ENCODE peak calls at places on chromosomes 3 and 15, in nine cellular contexts. P is transverse colon; F is neural progenitor cell; O is BJ; R is stomach; J is effector memory CD4-positive, alpha-beta T cell; C is tibial artery; W is fibroblast of lung; Y is pancreas. L is an unnamed sample. For H3K36me3, the result is how much of the 10 kb centered on the place peaks cover.

GRCh38 chr15:76799760-76800159 is 105.4 kb downstream of the SCAPER start:
- DNase-seq in P (no peak), F (no peak), O (no peak), R (no peak), J (no peak), C (no peak), W (peak), Y (no peak), L (no peak)

GRCh38 chr15:101122806-101123205 is 129.0 kb downstream of the CHSY1 start:
- DNase-seq in P (no peak), F (no peak), O (no peak), R (no peak), J (no peak), C (no peak), W (no peak), Y (no peak), L (no peak)

GRCh38 chr15:35141743-35142356 is 56.8 kb upstream of the NANOGP8 start:
- DNase-seq in P (no peak), F (no peak), O (peak), R (no peak), J (no peak), C (no peak), W (peak), Y (no peak), L (no peak)

GRCh38 chr3:60456180-60456579 is 795.1 kb downstream of the FHIT start:
- DNase-seq in P (no peak), F (no peak), O (no peak), R (no peak), J (no peak), C (no peak), W (no peak), Y (no peak), L (no peak)

GRCh38 chr15:48336940-48337339 is 5.7 kb downstream of the DUT start:
- DNase-seq in P (no peak), F (peak), O (no peak), R (no peak), J (no peak), C (no peak), W (peak), Y (no peak), L (no peak)

GRCh38 chr3:49020335-49021212 is 1.3 kb upstream of the NDUFAF3 start:
- DNase-seq in P (peak), F (peak), O (no peak), R (peak), J (no peak), C (peak), W (no peak), Y (peak), L (peak)

GRCh38 chr3:195010551-195011100 is 260.3 kb downstream of the XXYLT1 start:
- DNase-seq in P (no peak), F (no peak), O (no peak), R (peak), J (no peak), C (no peak), W (no peak), Y (no peak), L (no peak)

GRCh38 chr15:57382222-57382621 is 5.9 kb downstream of the CGNL1 start:
- DNase-seq in P (no peak), F (no peak), O (no peak), R (peak), J (no peak), C (no peak), W (no peak), Y (peak), L (no peak)

GRCh38 chr3:4045756-4046155 is 246.5 kb downstream of the LRRN1 start:
- DNase-seq in P (no peak), F (no peak), O (no peak), R (no peak), J (no peak), C (no peak), W (no peak), Y (no peak), L (no peak)

GRCh38 chr15:41585140-41586047 is 26.4 kb downstream of the TYRO3 start:
- DNase-seq in P (peak), F (peak), O (no peak), R (peak), J (no peak), C (no peak), W (peak), Y (peak), L (peak)

GRCh38 chr15:88894348-88894818 is 961 bp downstream of the HAPLN3 start:
- DNase-seq in P (peak), F (peak), O (no peak), R (peak), J (peak), C (peak), W (peak), Y (peak), L (peak)

GRCh38 chr15:50880221-50880620 is 28.3 kb upstream of the AP4E1 start:
- DNase-seq in P (no peak), F (no peak), O (no peak), R (no peak), J (no peak), C (no peak), W (no peak), Y (no peak), L (no peak)

GRCh38 chr15:100997442-100997841 is 78.3 kb downstream of the LRRK1 start:
- DNase-seq in P (no peak), F (no peak), O (peak), R (no peak), J (no peak), C (no peak), W (peak), Y (no peak), L (no peak)

GRCh38 chr3:182904164-182904563 is 76.2 kb downstream of the DCUN1D1 start:
- DNase-seq in P (no peak), F (no peak), O (no peak), R (no peak), J (no peak), C (no peak), W (no peak), Y (no peak), L (no peak)
- H3K36me3 ChIP-seq in P (under half), F (under half), O (under half), R (half or more), J (under half), C (half or more), W (under half), Y (under half), L (under half)

GRCh38 chr3:120599211-120599610 is 3.1 kb downstream of the NDUFB4 start:
- DNase-seq in P (no peak), F (no peak), O (no peak), R (no peak), J (no peak), C (no peak), W (no peak), Y (no peak), L (no peak)

GRCh38 chr3:120596116-120596852 is at the start of gene NDUFB4:
- DNase-seq in P (peak), F (peak), O (peak), R (peak), J (peak), C (peak), W (peak), Y (peak), L (peak)

GRCh38 chr3:120595788-120596115 is 384 bp upstream of the NDUFB4 start:
- DNase-seq in P (no peak), F (no peak), O (no peak), R (no peak), J (no peak), C (no peak), W (no peak), Y (no peak), L (no peak)

GRCh38 chr3:120597445-120598049 is 1.4 kb downstream of the NDUFB4 start:
- DNase-seq in P (no peak), F (no peak), O (no peak), R (no peak), J (no peak), C (no peak), W (no peak), Y (no peak), L (no peak)

GRCh38 chr3:120596853-120597223 is 702 bp downstream of the NDUFB4 start:
- DNase-seq in P (no peak), F (no peak), O (no peak), R (no peak), J (no peak), C (no peak), W (no peak), Y (no peak), L (no peak)
- H3K4me3 ChIP-seq in P (peak), F (peak), O (peak), R (peak), J (peak), C (peak), W (peak), Y (peak), L (peak)

DNA sequence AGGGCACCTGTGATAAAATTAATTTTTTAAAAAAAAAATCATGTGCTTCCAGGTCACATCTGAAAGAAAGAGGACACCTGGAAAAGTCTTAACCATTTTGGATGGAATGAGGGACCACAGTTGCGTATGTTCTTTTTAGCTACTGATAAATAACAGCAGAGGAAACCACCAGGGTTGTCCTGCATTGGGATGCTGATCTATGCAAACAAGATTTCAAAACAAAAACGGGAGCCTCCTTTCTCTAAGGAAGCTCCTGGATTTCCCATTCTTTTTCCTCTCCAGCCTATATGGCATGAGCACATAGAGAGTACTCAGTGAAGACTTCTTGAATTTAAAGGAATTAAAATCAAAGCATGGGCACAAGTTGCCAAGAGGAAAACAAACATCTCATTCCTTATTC is 145.6 kb upstream of the THBS1 start:
- DNase-seq in P (no peak), F (no peak), O (no peak), R (no peak), J (no peak), C (no peak), W (no peak), Y (no peak), L (no peak)
- H3K36me3 ChIP-seq in P (under half), F (under half), O (under half), R (under half), J (under half), C (under half), W (under half), Y (under half), L (under half)

DNA sequence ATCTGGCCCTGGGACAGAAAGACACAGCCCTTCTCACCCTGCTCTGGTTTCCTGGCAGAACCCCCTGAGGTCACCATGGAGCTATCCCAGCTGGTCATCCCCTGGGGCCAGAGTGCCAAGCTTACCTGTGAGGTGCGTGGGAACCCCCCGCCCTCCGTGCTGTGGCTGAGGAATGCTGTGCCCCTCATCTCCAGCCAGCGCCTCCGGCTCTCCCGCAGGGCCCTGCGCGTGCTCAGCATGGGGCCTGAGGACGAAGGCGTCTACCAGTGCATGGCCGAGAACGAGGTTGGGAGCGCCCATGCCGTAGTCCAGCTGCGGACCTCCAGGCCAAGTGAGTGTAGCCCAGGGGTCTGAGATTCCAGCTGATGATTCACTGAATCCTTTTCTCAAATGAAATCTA is 61.7 kb downstream of the BOC start:
- DNase-seq in P (no peak), F (no peak), O (no peak), R (no peak), J (no peak), C (no peak), W (no peak), Y (no peak), L (no peak)
- H3K4me3 ChIP-seq in P (no peak), F (no peak), O (no peak), R (no peak), J (no peak), C (no peak), W (no peak), Y (no peak), L (no peak)

DNA sequence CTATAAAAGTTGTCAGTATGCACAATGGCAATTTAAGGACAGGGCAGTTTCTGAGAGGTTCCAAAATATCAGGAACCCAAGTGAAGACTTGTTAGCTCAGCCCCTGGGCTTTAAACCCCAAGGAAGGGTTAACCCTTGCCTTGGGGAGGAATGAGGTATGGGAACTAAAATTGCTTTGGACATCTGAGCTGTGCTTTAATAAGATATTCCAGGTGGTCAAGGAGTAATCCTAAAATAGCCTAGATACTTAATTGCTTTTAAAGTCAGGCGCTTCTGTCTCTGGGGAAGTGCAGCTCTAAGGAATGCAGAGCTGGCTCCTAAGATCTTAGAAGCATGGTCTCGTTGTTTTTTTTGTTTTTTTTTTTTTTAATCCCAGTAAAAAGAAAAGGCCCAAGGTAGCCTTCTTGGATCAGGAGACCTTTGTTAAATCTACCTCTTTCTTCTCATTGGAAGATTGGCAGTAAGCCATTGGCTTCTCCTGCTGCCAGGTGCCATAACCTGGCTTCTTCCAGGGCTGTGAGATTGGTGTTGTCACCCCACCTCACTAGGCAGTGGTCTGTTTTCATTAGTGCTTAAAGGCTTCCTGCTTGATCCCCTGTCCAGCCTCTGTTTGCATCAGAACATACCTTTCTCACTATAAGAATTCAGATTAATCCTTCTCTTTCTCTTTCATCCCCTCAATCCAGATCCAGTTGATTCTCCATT is 24.5 kb downstream of the ARID3B start:
- DNase-seq in P (no peak), F (peak), O (no peak), R (no peak), J (no peak), C (no peak), W (no peak), Y (no peak), L (no peak)
- H3K36me3 ChIP-seq in P (under half), F (under half), O (under half), R (under half), J (under half), C (under half), W (under half), Y (under half), L (under half)

GRCh38 chr15:80405554-80405850 is 1.3 kb downstream of the ARNT2 start:
- DNase-seq in P (no peak), F (no peak), O (no peak), R (no peak), J (no peak), C (no peak), W (no peak), Y (no peak), L (no peak)
- H3K4me3 ChIP-seq in P (no peak), F (peak), O (no peak), R (no peak), J (no peak), C (peak), W (no peak), Y (no peak), L (no peak)